ENCODE peak calls at places on chromosomes 12 and 14, in seven cellular contexts. F, Z, R, X, N, M and Y are unnamed samples.
A peak's percentile ranks its signal among the peaks of the same experiment; 100 is the strongest.

GRCh38 chr14:47277703-47278102 is 397.7 kb downstream of the MDGA2 start:
- DNase-seq in X (no peak), F (no peak), R (no peak), Z (peak; percentile 72), M (no peak), N (peak; percentile 25), Y (no peak)

GRCh38 chr12:90987101-90987500 is 17.7 kb downstream of the EPYC start:
- DNase-seq in R (no peak), F (no peak), X (no peak), M (no peak), Z (no peak), N (no peak), Y (no peak)

GRCh38 chr12:6824962-6825381 is 3.2 kb upstream of the P3H3 start:
- DNase-seq in Z (peak; percentile 65), X (peak; percentile 52), F (peak; percentile 61), M (no peak), R (no peak), N (peak; percentile 60), Y (no peak)

GRCh38 chr14:21136024-21136423 is 19.8 kb downstream of the OR5AU1 start:
- DNase-seq in M (no peak), F (no peak), N (peak; percentile 26), X (peak; percentile 12), Z (peak; percentile 19), R (peak; percentile 4), Y (no peak)

GRCh38 chr12:104248444-104248843 is 32.9 kb downstream of the TXNRD1 start:
- DNase-seq in F (peak; percentile 71), Z (peak; percentile 34), X (no peak), R (no peak), M (peak; percentile 36), N (no peak), Y (no peak)

GRCh38 chr12:510071-510825 is 50.5 kb downstream of the B4GALNT3 start:
- DNase-seq in Z (peak; percentile 93), R (peak; percentile 65), X (no peak), M (peak; percentile 49), F (peak; percentile 69), N (no peak), Y (no peak)

GRCh38 chr12:101597164-101597563 is 2.4 kb downstream of the MYBPC1 start:
- DNase-seq in M (no peak), R (no peak), N (no peak), F (no peak), X (no peak), Z (no peak), Y (no peak)

GRCh38 chr12:83700858-83701257 is 1014.2 kb downstream of the TMTC2 start:
- DNase-seq in Z (no peak), N (no peak), R (no peak), F (no peak), X (no peak), M (no peak), Y (no peak)

GRCh38 chr12:103632554-103633216 is 45.6 kb downstream of the STAB2 start:
- DNase-seq in X (peak; percentile 33), M (peak; percentile 86), Z (peak; percentile 87), F (peak; percentile 94), R (peak; percentile 58), N (peak; percentile 42), Y (peak; percentile 75)

GRCh38 chr12:132525833-132526455 is 36.0 kb downstream of the FBRSL1 start:
- DNase-seq in Z (no peak), X (no peak), M (no peak), R (no peak), N (no peak), F (no peak), Y (no peak)

GRCh38 chr12:65765436-65765813 is 58.9 kb upstream of the HMGA2 start:
- DNase-seq in N (peak; percentile 32), Z (no peak), R (no peak), F (no peak), M (no peak), X (peak; percentile 80), Y (no peak)

GRCh38 chr12:4947297-4947696 is 37.6 kb downstream of the KCNA1 start:
- DNase-seq in M (no peak), Z (no peak), R (peak; percentile 35), N (no peak), F (no peak), X (no peak), Y (no peak)

GRCh38 chr14:87260460-87260859 is 732.5 kb downstream of the GALC start:
- DNase-seq in F (no peak), N (no peak), X (no peak), M (no peak), Z (no peak), R (peak; percentile 33), Y (no peak)

GRCh38 chr12:6226002-6226700 is 26.0 kb downstream of the CD9 start:
- DNase-seq in F (no peak), N (no peak), X (peak; percentile 66), Z (no peak), R (no peak), M (no peak), Y (no peak)

GRCh38 chr12:69154585-69155363 is 84.6 kb upstream of the CPSF6 start:
- DNase-seq in X (peak; percentile 50), N (peak; percentile 65), R (peak; percentile 57), F (peak; percentile 73), M (peak; percentile 29), Z (peak; percentile 71), Y (peak; percentile 26)

GRCh38 chr12:119803391-119803791 is 73.7 kb downstream of the CIT start:
- DNase-seq in R (peak; percentile 38), M (peak; percentile 21), N (peak; percentile 50), Z (peak; percentile 79), F (peak; percentile 80), X (peak; percentile 42), Y (no peak)

GRCh38 chr14:50792058-50792477 is 38.9 kb downstream of the NIN start:
- DNase-seq in R (no peak), N (no peak), F (no peak), Z (no peak), X (no peak), M (no peak), Y (no peak)

GRCh38 chr12:113573148-113573547 is 101.5 kb upstream of the LHX5 start:
- DNase-seq in M (no peak), Z (no peak), R (no peak), F (no peak), X (no peak), N (no peak), Y (no peak)

GRCh38 chr12:89225808-89226368 is 126.4 kb downstream of the DUSP6 start:
- DNase-seq in N (peak; percentile 74), F (peak; percentile 65), R (no peak), M (no peak), X (peak; percentile 93), Z (peak; percentile 94), Y (peak; percentile 98)

GRCh38 chr12:110005319-110005973 is 6.2 kb downstream of the ANKRD13A start:
- DNase-seq in F (no peak), R (no peak), M (no peak), X (no peak), N (no peak), Z (no peak), Y (no peak)

GRCh38 chr14:41605550-41606248 is 977 bp upstream of the LRFN5 start:
- DNase-seq in Z (peak; percentile 97), M (no peak), N (peak; percentile 80), F (peak; percentile 78), X (peak; percentile 46), R (peak; percentile 62), Y (no peak)

GRCh38 chr14:89040438-89041244 is 216.2 kb downstream of the TTC8 start:
- DNase-seq in N (peak; percentile 85), X (peak; percentile 86), F (peak; percentile 90), R (peak; percentile 78), M (peak; percentile 59), Z (peak; percentile 91), Y (peak; percentile 88)
- H4K8ac ChIP-seq in N (peak overlapping the region; percentile 56), X (peak overlapping the region; percentile 24), F (no peak overlapping the region), R (no peak overlapping the region), M (peak overlapping the region; percentile 76), Z (no peak overlapping the region), Y (peak overlapping the region; percentile 63)

GRCh38 chr12:52699960-52700359 is 3.4 kb downstream of the KRT77 start:
- DNase-seq in R (no peak), F (no peak), X (no peak), M (no peak), N (no peak), Z (no peak), Y (no peak)

GRCh38 chr12:52697058-52697582 is 6.2 kb downstream of the KRT77 start:
- DNase-seq in N (no peak), X (no peak), M (no peak), Z (no peak), R (no peak), F (no peak), Y (no peak)

GRCh38 chr12:52696588-52696987 is 6.7 kb downstream of the KRT77 start:
- DNase-seq in M (no peak), R (no peak), Z (no peak), N (no peak), F (no peak), X (no peak), Y (no peak)

GRCh38 chr12:52699373-52699772 is 4.0 kb downstream of the KRT77 start:
- DNase-seq in N (no peak), Z (no peak), R (no peak), F (no peak), M (no peak), X (no peak), Y (no peak)

GRCh38 chr12:52698634-52699340 is 4.5 kb downstream of the KRT77 start:
- DNase-seq in F (no peak), X (no peak), R (no peak), M (no peak), Z (peak; percentile 47), N (no peak), Y (no peak)
- H3K4ac ChIP-seq in F (no peak overlapping the region), X (no peak overlapping the region), R (no peak overlapping the region), M (no peak overlapping the region), Z (no peak overlapping the region), N (no peak overlapping the region), Y (no peak overlapping the region)

GRCh38 chr12:47033081-47033480 is 46.3 kb upstream of the PCED1B start:
- DNase-seq in Z (no peak), M (no peak), N (no peak), R (no peak), F (peak; percentile 38), X (no peak), Y (peak; percentile 89)

GRCh38 chr12:47032644-47033043 is 46.8 kb upstream of the PCED1B start:
- DNase-seq in F (no peak), M (no peak), R (no peak), N (peak; percentile 72), X (peak; percentile 77), Z (peak; percentile 68), Y (peak; percentile 73)

GRCh38 chr12:47034661-47035060 is 44.8 kb upstream of the PCED1B start:
- DNase-seq in F (no peak), R (no peak), N (no peak), M (no peak), X (peak; percentile 41), Z (no peak), Y (peak; percentile 82)

GRCh38 chr12:47033797-47034555 is 45.4 kb upstream of the PCED1B start:
- DNase-seq in N (no peak), F (no peak), M (no peak), Z (no peak), X (no peak), R (no peak), Y (peak; percentile 94)

GRCh38 chr12:47035459-47035858 is 44.0 kb upstream of the PCED1B start:
- DNase-seq in Z (no peak), F (no peak), R (no peak), X (no peak), M (no peak), N (no peak), Y (no peak)
- H4K8ac ChIP-seq in Z (no peak overlapping the region), F (no peak overlapping the region), R (no peak overlapping the region), X (no peak overlapping the region), M (no peak overlapping the region), N (no peak overlapping the region), Y (no peak overlapping the region)

DNA sequence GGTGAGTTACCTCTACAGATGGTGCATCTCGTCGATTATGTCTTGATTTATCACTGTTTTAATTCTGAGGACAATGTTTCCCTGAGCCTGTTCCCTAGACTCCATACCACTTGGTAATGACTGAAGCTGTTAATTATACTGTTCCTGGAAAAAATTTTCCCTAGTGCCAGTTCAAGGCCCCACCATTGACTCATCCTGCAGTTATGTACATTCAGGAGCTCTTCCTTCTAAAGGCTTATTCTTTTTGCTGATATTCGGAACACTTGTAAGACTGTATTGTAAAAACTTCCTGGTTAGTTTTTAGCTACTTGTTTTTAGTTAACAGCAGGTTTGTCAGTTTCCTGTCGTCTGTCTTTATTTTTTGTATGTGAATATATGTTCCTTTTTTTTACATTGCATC is 30.4 kb upstream of the PPP2R5E start:
- DNase-seq in M (no peak), R (no peak), N (peak; percentile 60), X (peak; percentile 35), F (no peak), Z (no peak), Y (no peak)
- H3K4ac ChIP-seq in M (no peak overlapping the region), R (no peak overlapping the region), N (no peak overlapping the region), X (no peak overlapping the region), F (no peak overlapping the region), Z (no peak overlapping the region), Y (no peak overlapping the region)